ENCODE peak calls at places on chromosome 17, in four cellular contexts. One of them, this sample, is unnamed.

GRCh38 chr17:32161506-32162365 is 19.4 kb downstream of the RHOT1 start:
- DNase-seq in A549: no peak
- DNase-seq in MM.1S: no peak
- DNase-seq in lung: no peak
- DNase-seq in this sample: no peak

GRCh38 chr17:64159051-64159590 is 29.2 kb upstream of the ERN1 start:
- DNase-seq in MM.1S: no peak
- DNase-seq in A549: no peak
- DNase-seq in lung: no peak
- DNase-seq in this sample: no peak

GRCh38 chr17:4316648-4317047 is 49.8 kb downstream of the UBE2G1 start:
- DNase-seq in A549: no peak
- DNase-seq in lung: no peak
- DNase-seq in MM.1S: no peak
- DNase-seq in this sample: no peak

GRCh38 chr17:42618442-42619150 is 9.1 kb downstream of the TUBG1 start:
- DNase-seq in lung: peak
- DNase-seq in A549: peak
- DNase-seq in MM.1S: peak
- DNase-seq in this sample: no peak

GRCh38 chr17:38609280-38610031 is 3.7 kb upstream of the SRCIN1 start:
- DNase-seq in lung: no peak
- DNase-seq in A549: no peak
- DNase-seq in MM.1S: peak
- DNase-seq in this sample: no peak

GRCh38 chr17:19250421-19251141 is 13.4 kb downstream of the EPN2 start:
- DNase-seq in lung: no peak
- DNase-seq in MM.1S: no peak
- DNase-seq in A549: no peak
- DNase-seq in this sample: no peak

GRCh38 chr17:64460955-64461354 is 12.0 kb downstream of the MILR1 start:
- DNase-seq in lung: no peak
- DNase-seq in A549: no peak
- DNase-seq in MM.1S: no peak
- DNase-seq in this sample: no peak

GRCh38 chr17:75271233-75271954 is 363 bp upstream of the MIF4GD start:
- DNase-seq in lung: peak
- DNase-seq in MM.1S: peak
- DNase-seq in A549: peak
- DNase-seq in this sample: peak

GRCh38 chr17:5331506-5331905 is 49.4 kb downstream of the RABEP1 start:
- DNase-seq in MM.1S: no peak
- DNase-seq in A549: no peak
- DNase-seq in lung: no peak
- DNase-seq in this sample: no peak

GRCh38 chr17:38980455-38981217 is 13.4 kb upstream of the FBXO47 start:
- DNase-seq in MM.1S: no peak
- DNase-seq in A549: no peak
- DNase-seq in lung: no peak
- DNase-seq in this sample: no peak

GRCh38 chr17:76735586-76736348 is 1.4 kb downstream of the SRSF2 start:
- DNase-seq in lung: no peak
- DNase-seq in A549: no peak
- DNase-seq in MM.1S: peak
- DNase-seq in this sample: no peak

GRCh38 chr17:40316571-40317344 is 7.8 kb downstream of the RARA start:
- DNase-seq in MM.1S: no peak
- DNase-seq in A549: peak
- DNase-seq in lung: no peak
- DNase-seq in this sample: no peak

DNA sequence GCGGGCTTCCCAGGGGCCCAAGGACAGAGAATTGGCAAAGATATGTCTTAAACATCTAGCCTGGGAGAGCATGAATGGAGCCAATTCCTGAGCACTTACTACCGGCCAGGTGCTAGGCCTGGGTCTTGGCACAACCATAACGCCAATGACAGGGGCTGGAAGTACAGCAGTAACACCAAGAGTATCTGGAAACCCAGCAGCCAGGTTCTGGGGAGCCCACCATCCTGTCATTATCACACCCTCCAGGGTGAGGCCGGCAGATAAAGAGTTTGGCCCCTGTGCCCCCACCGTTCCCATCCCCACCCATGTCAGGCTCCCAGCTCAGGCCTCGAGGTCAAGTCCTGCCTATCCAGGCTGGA is 512 bp upstream of the TMC8 start:
- DNase-seq in lung: no peak
- DNase-seq in MM.1S: peak
- DNase-seq in A549: no peak
- DNase-seq in this sample: no peak
- H3K4me3 ChIP-seq in lung: no peak
- H3K4me3 ChIP-seq in MM.1S: peak
- H3K4me3 ChIP-seq in A549: no peak
- H3K4me3 ChIP-seq in this sample: peak

DNA sequence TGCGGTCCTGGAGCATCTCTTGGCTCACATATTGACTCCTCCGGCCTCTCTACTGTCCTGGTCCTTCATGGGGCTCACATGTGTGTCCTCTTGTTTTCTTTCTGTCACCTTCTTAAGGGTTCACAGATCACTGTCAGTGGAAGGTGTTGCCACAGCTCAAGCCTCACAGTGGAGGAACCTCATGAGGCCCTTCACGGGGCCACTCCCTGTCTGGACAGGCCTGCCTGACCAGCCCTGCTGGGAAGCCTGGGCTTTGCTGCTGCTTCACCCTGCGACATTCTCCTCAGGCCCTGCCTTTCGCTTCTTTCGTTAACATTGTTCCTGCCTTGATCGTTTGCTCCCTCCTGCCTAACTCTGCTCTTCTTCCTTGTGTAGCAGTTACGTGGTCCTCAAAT is 56.0 kb downstream of the WDR45B start:
- DNase-seq in lung: peak
- DNase-seq in A549: no peak
- DNase-seq in MM.1S: no peak
- DNase-seq in this sample: no peak
- H3K4me3 ChIP-seq in lung: no peak
- H3K4me3 ChIP-seq in A549: no peak
- H3K4me3 ChIP-seq in MM.1S: no peak
- H3K4me3 ChIP-seq in this sample: peak

GRCh38 chr17:28950017-28950751 is 1.1 kb downstream of the PHF12 start:
- DNase-seq in MM.1S: peak
- DNase-seq in A549: peak
- DNase-seq in lung: peak
- DNase-seq in this sample: peak
- H3K4me3 ChIP-seq in MM.1S: peak
- H3K4me3 ChIP-seq in A549: peak
- H3K4me3 ChIP-seq in lung: peak
- H3K4me3 ChIP-seq in this sample: peak

GRCh38 chr17:55742272-55743102 is 8.4 kb upstream of the PCTP start:
- DNase-seq in A549: no peak
- DNase-seq in lung: no peak
- DNase-seq in MM.1S: peak
- DNase-seq in this sample: no peak
- H3K4me3 ChIP-seq in A549: no peak
- H3K4me3 ChIP-seq in lung: no peak
- H3K4me3 ChIP-seq in MM.1S: no peak
- H3K4me3 ChIP-seq in this sample: no peak

GRCh38 chr17:50672831-50673551 is 34.7 kb downstream of the ANKRD40 start:
- DNase-seq in MM.1S: no peak
- DNase-seq in A549: no peak
- DNase-seq in lung: no peak
- DNase-seq in this sample: no peak
- H3K4me3 ChIP-seq in MM.1S: no peak
- H3K4me3 ChIP-seq in A549: no peak
- H3K4me3 ChIP-seq in lung: no peak
- H3K4me3 ChIP-seq in this sample: no peak

DNA sequence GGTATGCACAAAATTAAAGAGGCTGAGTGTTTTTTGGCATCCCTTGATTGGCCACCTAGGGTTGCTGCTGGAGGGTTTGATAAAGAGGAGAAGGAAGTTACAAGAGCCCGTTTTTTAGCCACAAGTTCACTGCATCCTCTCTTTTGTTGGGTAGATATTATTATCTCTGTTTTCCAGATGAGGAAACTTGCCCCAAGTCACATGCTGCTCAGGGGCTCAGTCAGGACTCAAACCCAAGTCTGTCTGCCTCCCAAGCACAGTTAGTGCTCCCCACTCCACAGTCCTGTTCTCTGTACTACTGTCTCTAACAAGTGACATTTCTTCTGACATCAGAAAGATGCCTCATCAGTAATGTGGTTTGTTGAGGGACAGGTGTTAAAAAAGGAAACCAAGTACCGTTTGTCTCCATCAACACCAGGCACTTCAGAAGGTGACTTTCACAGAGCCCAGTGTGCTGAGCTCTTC is 1.4 kb downstream of the NT5M start:
- DNase-seq in A549: no peak
- DNase-seq in MM.1S: peak
- DNase-seq in lung: no peak
- DNase-seq in this sample: peak
- H3K4me3 ChIP-seq in A549: peak
- H3K4me3 ChIP-seq in MM.1S: peak
- H3K4me3 ChIP-seq in lung: no peak
- H3K4me3 ChIP-seq in this sample: peak

DNA sequence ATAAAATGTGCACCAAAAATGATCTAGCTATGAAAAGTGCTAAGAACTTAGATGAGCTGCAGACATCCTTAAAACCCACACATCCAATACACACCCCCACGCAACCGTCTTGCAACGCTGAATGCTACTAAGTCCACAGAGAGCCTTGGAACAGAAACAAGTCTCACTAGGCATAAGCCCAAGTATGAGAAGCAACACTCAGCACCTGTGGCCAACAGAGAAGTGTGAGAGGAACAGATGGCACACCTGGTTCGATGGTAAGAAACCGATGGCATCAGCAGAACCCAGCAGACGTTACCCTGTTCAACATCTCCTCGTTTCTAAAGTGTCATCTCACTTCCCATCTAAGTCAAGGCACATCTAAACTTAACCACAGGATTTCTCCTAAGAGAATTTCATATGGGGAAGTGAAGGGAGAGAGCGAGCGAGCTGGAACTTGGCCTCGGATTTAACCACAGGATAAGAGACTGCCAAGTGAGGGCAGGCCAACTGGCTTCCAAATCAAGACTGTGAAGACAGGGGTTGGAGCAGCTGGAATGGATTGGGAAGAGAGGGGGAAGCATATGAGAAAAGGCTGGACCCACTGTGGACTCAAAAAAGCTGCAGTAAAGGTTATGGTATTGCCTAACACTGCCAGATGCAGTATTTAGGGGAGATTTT is 41.0 kb downstream of the NXPH3 start:
- DNase-seq in MM.1S: peak
- DNase-seq in lung: peak
- DNase-seq in A549: no peak
- DNase-seq in this sample: no peak
- H3K4me3 ChIP-seq in MM.1S: peak
- H3K4me3 ChIP-seq in lung: no peak
- H3K4me3 ChIP-seq in A549: no peak
- H3K4me3 ChIP-seq in this sample: no peak

GRCh38 chr17:56823848-56824247 is 9.9 kb downstream of the C17orf67 start:
- DNase-seq in MM.1S: no peak
- DNase-seq in lung: no peak
- DNase-seq in A549: no peak
- DNase-seq in this sample: no peak
- H3K4me3 ChIP-seq in MM.1S: no peak
- H3K4me3 ChIP-seq in lung: no peak
- H3K4me3 ChIP-seq in A549: no peak
- H3K4me3 ChIP-seq in this sample: no peak

This sample was measured in Jurkat, Clone E6-1.